ENCODE peak calls at places on chromosomes 1 and 21, in eight cellular contexts. R is psoas muscle; O is choroid plexus epithelial cell; Z is activated T-cell treated with anti-CD3 and anti-CD28 coated beads for 24 hours; U is SW 1271; B is MV-4-11; W is hepatic stellate cell; Q is CD8-positive, alpha-beta memory T cell. H is an unnamed sample.

GRCh38 chr1:41239988-41240610 is 2.0 kb downstream of the SCMH1 start:
- DNase-seq in R (no peak), O (peak), Z (no peak), U (peak), B (peak), W (peak), Q (no peak), H (no peak)

GRCh38 chr21:45415188-45415942 is 10.4 kb downstream of the COL18A1 start:
- DNase-seq in R (peak), O (no peak), Z (no peak), U (no peak), B (no peak), W (no peak), Q (no peak), H (no peak)

GRCh38 chr1:36139521-36139920 is 9.8 kb downstream of the TRAPPC3 start:
- DNase-seq in R (no peak), O (no peak), Z (no peak), U (no peak), B (no peak), W (no peak), Q (no peak), H (no peak)

GRCh38 chr1:170714163-170714562 is 50.2 kb downstream of the PRRX1 start:
- DNase-seq in R (no peak), O (no peak), Z (no peak), U (no peak), B (no peak), W (no peak), Q (no peak), H (no peak)

GRCh38 chr1:117967900-117968299 is 38.4 kb downstream of the WDR3 start:
- DNase-seq in R (no peak), O (peak), Z (no peak), U (no peak), B (no peak), W (no peak), Q (no peak), H (no peak)

GRCh38 chr1:89911186-89911976 is 83.5 kb upstream of the ZNF326 start:
- DNase-seq in R (no peak), O (no peak), Z (no peak), U (peak), B (no peak), W (no peak), Q (no peak), H (no peak)

GRCh38 chr1:201251851-201252430 is 31.4 kb upstream of the PKP1 start:
- DNase-seq in R (no peak), O (no peak), Z (no peak), U (no peak), B (no peak), W (no peak), Q (no peak), H (peak)

GRCh38 chr1:27233677-27234053 is 767 bp upstream of the WDTC1 start:
- DNase-seq in R (no peak), O (no peak), Z (peak), U (no peak), B (peak), W (no peak), Q (peak), H (peak)

GRCh38 chr1:8873506-8874229 is 4.8 kb downstream of the ENO1 start:
- DNase-seq in R (peak), O (peak), Z (peak), U (peak), B (peak), W (peak), Q (peak), H (peak)

GRCh38 chr1:40796939-40797667 is 13.5 kb downstream of the KCNQ4 start:
- DNase-seq in R (peak), O (no peak), Z (no peak), U (no peak), B (no peak), W (peak), Q (no peak), H (no peak)

GRCh38 chr1:147201276-147201675 is 23.9 kb downstream of the FMO5 start:
- DNase-seq in R (no peak), O (no peak), Z (no peak), U (no peak), B (no peak), W (no peak), Q (no peak), H (no peak)

GRCh38 chr21:34701726-34702125 is 32.9 kb downstream of the CLIC6 start:
- DNase-seq in R (no peak), O (no peak), Z (no peak), U (no peak), B (no peak), W (no peak), Q (no peak), H (no peak)

GRCh38 chr1:163673756-163674155 is 352.0 kb downstream of the NUF2 start:
- DNase-seq in R (no peak), O (no peak), Z (no peak), U (no peak), B (no peak), W (peak), Q (no peak), H (no peak)

GRCh38 chr21:29025328-29025713 is 853 bp downstream of the USP16 start:
- DNase-seq in R (no peak), O (peak), Z (no peak), U (no peak), B (no peak), W (peak), Q (no peak), H (peak)

GRCh38 chr1:28322209-28322608 is 6.6 kb upstream of the MED18 start:
- DNase-seq in R (no peak), O (no peak), Z (no peak), U (no peak), B (no peak), W (no peak), Q (no peak), H (no peak)

GRCh38 chr21:33914188-33914587 is 1.4 kb downstream of the ATP5PO start:
- DNase-seq in R (no peak), O (no peak), Z (no peak), U (no peak), B (no peak), W (no peak), Q (no peak), H (no peak)

GRCh38 chr1:3001471-3002348 is 19.6 kb upstream of the ACTRT2 start:
- DNase-seq in R (no peak), O (no peak), Z (no peak), U (no peak), B (no peak), W (no peak), Q (no peak), H (no peak)

GRCh38 chr1:94721240-94721639 is 98.9 kb upstream of the SLC44A3 start:
- DNase-seq in R (no peak), O (no peak), Z (no peak), U (no peak), B (peak), W (no peak), Q (no peak), H (no peak)

GRCh38 chr21:43731891-43732711 is 13.2 kb downstream of the PDXK start:
- DNase-seq in R (peak), O (no peak), Z (no peak), U (no peak), B (no peak), W (no peak), Q (no peak), H (no peak)

GRCh38 chr1:179082308-179083030 is 599 bp downstream of the TOR3A start:
- DNase-seq in R (peak), O (peak), Z (no peak), U (peak), B (no peak), W (peak), Q (peak), H (peak)

GRCh38 chr1:202189012-202189790 is 4.4 kb upstream of the LGR6 start:
- DNase-seq in R (peak), O (peak), Z (peak), U (peak), B (peak), W (peak), Q (peak), H (peak)

GRCh38 chr1:150562384-150563339 is 13.5 kb downstream of the ADAMTSL4 start:
- DNase-seq in R (no peak), O (peak), Z (peak), U (no peak), B (peak), W (no peak), Q (peak), H (peak)

GRCh38 chr1:79745928-79746327 is 739.4 kb upstream of the ADGRL4 start:
- DNase-seq in R (no peak), O (no peak), Z (no peak), U (no peak), B (no peak), W (no peak), Q (no peak), H (no peak)

GRCh38 chr1:220123889-220124288 is 30.0 kb downstream of the IARS2 start:
- DNase-seq in R (no peak), O (no peak), Z (no peak), U (no peak), B (peak), W (peak), Q (no peak), H (no peak)

GRCh38 chr1:64519921-64520320 is 50.0 kb downstream of the CACHD1 start:
- DNase-seq in R (no peak), O (peak), Z (no peak), U (no peak), B (no peak), W (peak), Q (no peak), H (no peak)

GRCh38 chr1:232207089-232207723 is 422.7 kb downstream of the SIPA1L2 start:
- DNase-seq in R (no peak), O (no peak), Z (no peak), U (no peak), B (no peak), W (no peak), Q (no peak), H (no peak)

GRCh38 chr1:32848354-32849063 is 22.2 kb downstream of the FNDC5 start:
- DNase-seq in R (no peak), O (no peak), Z (no peak), U (no peak), B (no peak), W (no peak), Q (no peak), H (no peak)

GRCh38 chr1:174297351-174297750 is 138.0 kb downstream of the RABGAP1L start:
- DNase-seq in R (no peak), O (no peak), Z (no peak), U (no peak), B (no peak), W (no peak), Q (no peak), H (no peak)

GRCh38 chr1:22855668-22856606 is 116.7 kb downstream of the LACTBL1 start:
- DNase-seq in R (no peak), O (no peak), Z (no peak), U (no peak), B (no peak), W (no peak), Q (no peak), H (no peak)

GRCh38 chr1:2318294-2319278 is 72.8 kb downstream of the MORN1 start:
- DNase-seq in R (no peak), O (no peak), Z (no peak), U (no peak), B (no peak), W (no peak), Q (no peak), H (no peak)

H was measured in CD8-positive, alpha-beta T cell.